ENCODE peak calls at places on chromosomes 12 and 14, in five cellular contexts. P is BE2C, Z is lung, D is choroid plexus epithelial cell, V is heart left ventricle. J is an unnamed sample.

GRCh38 chr12:45989277-45989856 is 1.0 kb downstream of the SCAF11 start:
- DNase-seq in D (peak; percentile 41), Z (peak; percentile 76), P (no peak), V (no peak), J (no peak)

GRCh38 chr14:100529561-100530031 is 57.6 kb downstream of the BEGAIN start:
- DNase-seq in V (no peak), P (peak; percentile 8), Z (peak; percentile 25), D (no peak), J (no peak)

GRCh38 chr14:74140374-74140850 is 55.7 kb downstream of the LIN52 start:
- DNase-seq in Z (peak; percentile 74), P (peak; percentile 80), V (peak; percentile 77), D (peak; percentile 16), J (peak; percentile 7)

GRCh38 chr14:77856930-77857329 is 57.0 kb downstream of the ADCK1 start:
- DNase-seq in D (no peak), P (no peak), Z (no peak), V (no peak), J (no peak)

GRCh38 chr12:26451763-26452162 is 256.4 kb downstream of the SSPN start:
- DNase-seq in Z (no peak), D (no peak), P (no peak), V (no peak), J (no peak)

GRCh38 chr14:81450100-81450531 is 50.0 kb upstream of the STON2 start:
- DNase-seq in D (no peak), P (peak; percentile 64), V (peak; percentile 73), Z (no peak), J (peak; percentile 18)

GRCh38 chr14:81509838-81510452 is 23.7 kb downstream of the SEL1L start:
- DNase-seq in Z (no peak), V (no peak), D (peak; percentile 39), P (no peak), J (no peak)

GRCh38 chr12:81461163-81461562 is 298.0 kb downstream of the PPFIA2 start:
- DNase-seq in P (no peak), D (no peak), V (no peak), Z (no peak), J (no peak)

GRCh38 chr14:100012478-100012925 is 52.7 kb upstream of the EVL start:
- DNase-seq in D (peak; percentile 91), V (no peak), P (peak; percentile 35), Z (no peak), J (peak; percentile 82)

GRCh38 chr12:66119229-66119869 is 11.2 kb downstream of the LLPH start:
- DNase-seq in Z (no peak), P (no peak), D (no peak), V (no peak), J (peak; percentile 71)

GRCh38 chr14:93712838-93713724 is 75.2 kb downstream of the PRIMA1 start:
- DNase-seq in Z (no peak), P (no peak), V (no peak), D (no peak), J (peak; percentile 2)

GRCh38 chr12:56957229-56958052 is at the start of gene RDH16:
- DNase-seq in P (no peak), V (no peak), D (no peak), Z (no peak), J (no peak)

GRCh38 chr12:71397433-71397954 is 42.1 kb upstream of the LGR5 start:
- DNase-seq in P (no peak), V (no peak), Z (no peak), D (peak; percentile 24), J (peak; percentile 83)

GRCh38 chr12:10717410-10717809 is 5.7 kb downstream of the YBX3 start:
- DNase-seq in P (no peak), D (peak; percentile 68), Z (no peak), V (no peak), J (peak; percentile 37)

GRCh38 chr12:69105101-69105613 is 134.2 kb upstream of the CPSF6 start:
- DNase-seq in D (no peak), V (no peak), Z (no peak), P (no peak), J (no peak)

GRCh38 chr14:95545769-95546168 is 10.9 kb downstream of the GLRX5 start:
- DNase-seq in D (peak; percentile 82), V (no peak), P (no peak), Z (no peak), J (peak; percentile 76)

GRCh38 chr12:57334219-57334618 is 83.2 kb upstream of the STAC3 start:
- DNase-seq in D (no peak), Z (no peak), V (no peak), P (no peak), J (no peak)

GRCh38 chr12:40552868-40553267 is 139.4 kb upstream of the CNTN1 start:
- DNase-seq in P (no peak), V (no peak), D (no peak), Z (no peak), J (no peak)

GRCh38 chr12:42611571-42612257 is 22.2 kb upstream of the PRICKLE1 start:
- DNase-seq in P (no peak), V (no peak), Z (no peak), D (no peak), J (no peak)

GRCh38 chr14:92994131-92994676 is 71.3 kb downstream of the CHGA start:
- DNase-seq in Z (no peak), P (no peak), D (no peak), V (no peak), J (no peak)

GRCh38 chr12:29672580-29672979 is 111.2 kb downstream of the TMTC1 start:
- DNase-seq in Z (no peak), P (no peak), D (peak; percentile 25), V (no peak), J (no peak)

GRCh38 chr12:51792417-51792816 is 56.1 kb downstream of the FIGNL2 start:
- DNase-seq in V (no peak), P (no peak), Z (no peak), D (no peak), J (no peak)

GRCh38 chr12:88310666-88311065 is 168.6 kb downstream of the TMTC3 start:
- DNase-seq in V (peak; percentile 42), Z (no peak), P (no peak), D (peak; percentile 49), J (peak; percentile 17)

GRCh38 chr12:76268267-76268666 is 79.9 kb downstream of the BBS10 start:
- DNase-seq in V (no peak), P (no peak), D (peak; percentile 71), Z (no peak), J (no peak)

GRCh38 chr14:69538766-69539165 is 35.9 kb downstream of the CCDC177 start:
- DNase-seq in Z (no peak), P (no peak), D (no peak), V (no peak), J (no peak)

GRCh38 chr14:74875941-74876913 is at the start of gene PROX2:
- DNase-seq in V (no peak), Z (no peak), P (no peak), D (no peak), J (peak; percentile 69)

GRCh38 chr14:102231476-102232347 is 73.3 kb downstream of the MOK start:
- DNase-seq in V (no peak), D (no peak), Z (no peak), P (no peak), J (no peak)

GRCh38 chr12:108821407-108822397 is 35.7 kb downstream of the SSH1 start:
- DNase-seq in Z (no peak), D (peak; percentile 61), P (no peak), V (peak; percentile 55), J (peak; percentile 63)

GRCh38 chr12:104695453-104696148 is 238.9 kb downstream of the CHST11 start:
- DNase-seq in V (no peak), Z (no peak), D (peak; percentile 96), P (no peak), J (peak; percentile 74)
- H3K4me3 ChIP-seq in V (no peak overlapping the region), Z (no peak overlapping the region), D (peak overlapping the region; percentile 25), P (no peak overlapping the region), J (no peak overlapping the region)

DNA sequence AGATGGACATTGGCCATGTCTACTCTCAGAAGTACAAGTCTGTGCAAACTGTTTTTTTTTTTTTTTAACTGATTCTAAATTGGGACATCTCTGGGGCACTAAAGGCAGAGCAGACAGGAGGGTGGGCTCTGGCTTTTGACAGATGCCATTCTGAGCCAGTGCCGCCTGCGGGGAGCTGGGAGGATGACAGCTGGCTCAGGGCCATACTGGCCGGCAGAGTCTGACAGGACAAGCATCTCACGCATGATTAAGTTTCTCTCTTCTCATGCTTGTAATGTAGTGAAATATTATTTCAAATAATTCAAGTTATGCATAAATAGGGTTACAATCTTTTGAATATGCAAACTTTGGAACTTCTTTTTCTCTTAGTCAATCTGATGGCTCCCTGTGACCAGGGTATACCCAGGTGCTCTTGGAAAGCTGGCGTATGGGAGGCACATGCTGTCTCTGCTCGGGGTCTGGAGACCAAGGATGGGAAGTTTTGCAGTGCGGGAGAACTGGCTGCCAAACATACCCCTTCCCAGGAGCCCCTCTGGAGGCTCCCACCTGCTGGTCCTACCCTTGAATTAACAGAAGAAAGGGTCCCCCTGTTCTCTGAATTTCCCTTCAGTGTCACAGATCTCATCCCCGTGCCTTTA is 7.6 kb downstream of the CDCA4 start:
- DNase-seq in V (peak; percentile 48), P (peak; percentile 86), Z (no peak), D (no peak), J (peak; percentile 40)
- TF ChIP-seq CTCF in V (peak; percentile 34), P (peak; percentile 57), Z (no peak), D (no peak), J (peak; percentile 20)

GRCh38 chr14:105094193-105094907 is 29.1 kb upstream of the GPR132 start:
- DNase-seq in Z (peak; percentile 44), D (no peak), P (no peak), V (no peak), J (no peak)

GRCh38 chr14:105093426-105094192 is 28.4 kb upstream of the GPR132 start:
- DNase-seq in D (peak; percentile 67), V (peak; percentile 81), P (peak; percentile 72), Z (peak; percentile 81), J (peak; percentile 65)

GRCh38 chr14:105092124-105092911 is 27.1 kb upstream of the GPR132 start:
- DNase-seq in V (no peak), D (no peak), P (peak; percentile 48), Z (no peak), J (no peak)

GRCh38 chr14:105091335-105092123 is 26.3 kb upstream of the GPR132 start:
- DNase-seq in V (peak; percentile 86), D (no peak), P (no peak), Z (peak; percentile 91), J (peak; percentile 64)

GRCh38 chr14:105092912-105093425 is 27.7 kb upstream of the GPR132 start:
- DNase-seq in Z (peak; percentile 64), P (no peak), D (peak; percentile 45), V (peak; percentile 70), J (peak; percentile 59)
- H3K4me3 ChIP-seq in Z (peak overlapping the region; percentile 18), P (no peak overlapping the region), D (peak overlapping the region; percentile 69), V (peak overlapping the region; percentile 78), J (peak overlapping the region; percentile 79)

GRCh38 chr12:18320036-18320617 is 58.8 kb downstream of the PIK3C2G start:
- DNase-seq in V (no peak), Z (no peak), D (peak; percentile 91), P (peak; percentile 31), J (peak; percentile 91)
- TF ChIP-seq CTCF in V (peak; percentile 57), Z (no peak), D (peak; percentile 60), P (peak; percentile 69), J (peak; percentile 60)

DNA sequence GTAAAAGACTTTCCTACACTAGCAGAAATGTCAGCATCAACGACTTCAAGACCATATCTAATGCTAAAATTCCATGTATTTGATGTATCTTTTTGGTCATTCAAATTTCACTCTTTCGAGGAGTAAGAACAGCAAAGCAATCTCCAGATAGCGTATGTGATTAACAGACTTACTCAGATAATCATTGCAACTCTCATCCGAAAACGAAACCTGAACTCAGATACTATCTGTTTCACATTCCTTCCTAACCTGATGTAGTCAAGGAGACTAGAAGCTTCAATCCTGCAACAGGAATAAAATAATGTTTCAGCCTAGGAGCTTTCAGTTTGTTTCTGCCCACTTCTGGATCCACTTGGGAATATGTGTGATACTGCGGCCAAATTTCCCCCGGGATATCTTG is 286.3 kb downstream of the NUAK1 start:
- DNase-seq in V (no peak), D (no peak), Z (no peak), P (no peak), J (no peak)
- H3K4me3 ChIP-seq in V (peak overlapping the region; percentile 23), D (no peak overlapping the region), Z (no peak overlapping the region), P (no peak overlapping the region), J (no peak overlapping the region)

J was measured in AG10803.